ENCODE peak calls at places on chromosomes 7 and 10, in four cellular contexts. One of them, this sample, is unnamed.

GRCh38 chr7:34165466-34165865 is 260.1 kb downstream of the BMPER start:
- DNase-seq in SK-N-SH: no peak
- DNase-seq in GM12878: no peak
- DNase-seq in HCT116: no peak
- DNase-seq in this sample: no peak

GRCh38 chr10:15579605-15580004 is 140.1 kb downstream of the ITGA8 start:
- DNase-seq in SK-N-SH: no peak
- DNase-seq in GM12878: no peak
- DNase-seq in HCT116: no peak
- DNase-seq in this sample: no peak

GRCh38 chr10:63522129-63522687 is 1.0 kb downstream of the REEP3 start:
- DNase-seq in SK-N-SH: peak; percentile 45
- DNase-seq in GM12878: no peak
- DNase-seq in HCT116: no peak
- DNase-seq in this sample: no peak

GRCh38 chr10:106355450-106355849 is 809.1 kb downstream of the SORCS1 start:
- DNase-seq in SK-N-SH: peak; percentile 8
- DNase-seq in GM12878: no peak
- DNase-seq in HCT116: no peak
- DNase-seq in this sample: no peak

GRCh38 chr7:34107306-34107705 is 202.0 kb downstream of the BMPER start:
- DNase-seq in SK-N-SH: no peak
- DNase-seq in GM12878: no peak
- DNase-seq in HCT116: no peak
- DNase-seq in this sample: no peak

GRCh38 chr10:44194435-44194834 is 190.5 kb downstream of the CXCL12 start:
- DNase-seq in SK-N-SH: no peak
- DNase-seq in GM12878: no peak
- DNase-seq in HCT116: no peak
- DNase-seq in this sample: no peak

GRCh38 chr7:47596502-47597202 is 14.7 kb upstream of the TNS3 start:
- DNase-seq in SK-N-SH: no peak
- DNase-seq in GM12878: no peak
- DNase-seq in HCT116: no peak
- DNase-seq in this sample: no peak

GRCh38 chr7:26549281-26549943 is 257.8 kb downstream of the SNX10 start:
- DNase-seq in SK-N-SH: no peak
- DNase-seq in GM12878: no peak
- DNase-seq in HCT116: no peak
- DNase-seq in this sample: no peak

GRCh38 chr10:12377891-12378290 is 28.5 kb downstream of the CAMK1D start:
- DNase-seq in SK-N-SH: no peak
- DNase-seq in GM12878: no peak
- DNase-seq in HCT116: no peak
- DNase-seq in this sample: no peak

GRCh38 chr7:44769381-44770209 is 20.9 kb downstream of the ZMIZ2 start:
- DNase-seq in SK-N-SH: no peak
- DNase-seq in GM12878: peak; percentile 80
- DNase-seq in HCT116: no peak
- DNase-seq in this sample: no peak

GRCh38 chr7:41529831-41530230 is 173.1 kb downstream of the INHBA start:
- DNase-seq in SK-N-SH: no peak
- DNase-seq in GM12878: no peak
- DNase-seq in HCT116: no peak
- DNase-seq in this sample: no peak

GRCh38 chr7:139992353-139993054 is 70.2 kb downstream of the PARP12 start:
- DNase-seq in SK-N-SH: peak; percentile 65
- DNase-seq in GM12878: no peak
- DNase-seq in HCT116: no peak
- DNase-seq in this sample: no peak

GRCh38 chr7:48148311-48148710 is 22.9 kb upstream of the ABCA13 start:
- DNase-seq in SK-N-SH: no peak
- DNase-seq in GM12878: no peak
- DNase-seq in HCT116: no peak
- DNase-seq in this sample: no peak

GRCh38 chr10:48199580-48200377 is 74.7 kb downstream of the FRMPD2 start:
- DNase-seq in SK-N-SH: no peak
- DNase-seq in GM12878: no peak
- DNase-seq in HCT116: no peak
- DNase-seq in this sample: no peak

GRCh38 chr7:108358553-108358952 is 97.7 kb downstream of the NRCAM start:
- DNase-seq in SK-N-SH: peak; percentile 47
- DNase-seq in GM12878: no peak
- DNase-seq in HCT116: no peak
- DNase-seq in this sample: peak; percentile 54

GRCh38 chr7:151311294-151311864 is 30.2 kb upstream of the NUB1 start:
- DNase-seq in SK-N-SH: no peak
- DNase-seq in GM12878: no peak
- DNase-seq in HCT116: no peak
- DNase-seq in this sample: peak; percentile 65

GRCh38 chr7:127791790-127792189 is 139.8 kb downstream of the SND1 start:
- DNase-seq in SK-N-SH: no peak
- DNase-seq in GM12878: no peak
- DNase-seq in HCT116: no peak
- DNase-seq in this sample: no peak

GRCh38 chr7:32891046-32891799 is at the start of gene KBTBD2:
- DNase-seq in SK-N-SH: peak; percentile 92
- DNase-seq in GM12878: no peak
- DNase-seq in HCT116: peak; percentile 68
- DNase-seq in this sample: peak; percentile 65

GRCh38 chr10:43395571-43396060 is 13.4 kb downstream of the HNRNPF start:
- DNase-seq in SK-N-SH: peak; percentile 58
- DNase-seq in GM12878: no peak
- DNase-seq in HCT116: no peak
- DNase-seq in this sample: no peak

GRCh38 chr10:75201793-75202307 is 8.7 kb upstream of the VDAC2 start:
- DNase-seq in SK-N-SH: no peak
- DNase-seq in GM12878: no peak
- DNase-seq in HCT116: no peak
- DNase-seq in this sample: no peak

GRCh38 chr10:132061030-132061429 is 4.7 kb upstream of the JAKMIP3 start:
- DNase-seq in SK-N-SH: no peak
- DNase-seq in GM12878: no peak
- DNase-seq in HCT116: no peak
- DNase-seq in this sample: no peak

GRCh38 chr7:31521336-31522010 is 7.6 kb downstream of the ITPRID1 start:
- DNase-seq in SK-N-SH: no peak
- DNase-seq in GM12878: no peak
- DNase-seq in HCT116: no peak
- DNase-seq in this sample: no peak

GRCh38 chr7:91264924-91265681 is 870 bp downstream of the FZD1 start:
- DNase-seq in SK-N-SH: peak; percentile 84
- DNase-seq in GM12878: no peak
- DNase-seq in HCT116: no peak
- DNase-seq in this sample: peak; percentile 54

GRCh38 chr7:134885967-134886352 is 100.3 kb upstream of the AGBL3 start:
- DNase-seq in SK-N-SH: no peak
- DNase-seq in GM12878: no peak
- DNase-seq in HCT116: no peak
- DNase-seq in this sample: no peak

GRCh38 chr7:98398567-98399372 is 2.1 kb downstream of the BAIAP2L1 start:
- DNase-seq in SK-N-SH: no peak
- DNase-seq in GM12878: no peak
- DNase-seq in HCT116: no peak
- DNase-seq in this sample: no peak

GRCh38 chr7:128381161-128381821 is 19.8 kb upstream of the PRRT4 start:
- DNase-seq in SK-N-SH: peak; percentile 76
- DNase-seq in GM12878: no peak
- DNase-seq in HCT116: peak; percentile 33
- DNase-seq in this sample: no peak

GRCh38 chr10:24174014-24174413 is 34.9 kb upstream of the KIAA1217 start:
- DNase-seq in SK-N-SH: no peak
- DNase-seq in GM12878: no peak
- DNase-seq in HCT116: no peak
- DNase-seq in this sample: no peak

GRCh38 chr10:119493155-119493554 is 49.4 kb downstream of the RGS10 start:
- DNase-seq in SK-N-SH: no peak
- DNase-seq in GM12878: no peak
- DNase-seq in HCT116: no peak
- DNase-seq in this sample: no peak

GRCh38 chr10:110414563-110415309 is 83.0 kb upstream of the DUSP5 start:
- DNase-seq in SK-N-SH: no peak
- DNase-seq in GM12878: peak; percentile 99
- DNase-seq in HCT116: peak; percentile 98
- DNase-seq in this sample: no peak

GRCh38 chr7:47465191-47465590 is 116.7 kb downstream of the TNS3 start:
- DNase-seq in SK-N-SH: no peak
- DNase-seq in GM12878: no peak
- DNase-seq in HCT116: no peak
- DNase-seq in this sample: no peak

GRCh38 chr7:55128693-55129394 is 110.0 kb downstream of the EGFR start:
- DNase-seq in SK-N-SH: no peak
- DNase-seq in GM12878: no peak
- DNase-seq in HCT116: no peak
- DNase-seq in this sample: no peak

GRCh38 chr10:100186253-100186780 is 488 bp upstream of the ERLIN1 start:
- DNase-seq in SK-N-SH: peak; percentile 38
- DNase-seq in GM12878: peak; percentile 44
- DNase-seq in HCT116: no peak
- DNase-seq in this sample: peak; percentile 26

GRCh38 chr7:79930604-79931003 is 204.0 kb upstream of the GNAI1 start:
- DNase-seq in SK-N-SH: no peak
- DNase-seq in GM12878: no peak
- DNase-seq in HCT116: no peak
- DNase-seq in this sample: no peak
- TF ChIP-seq JUND in SK-N-SH: no peak
- TF ChIP-seq JUND in GM12878: no peak
- TF ChIP-seq JUND in HCT116: no peak
- TF ChIP-seq JUND in this sample: no peak

GRCh38 chr7:95905165-95905564 is 132.8 kb downstream of the DYNC1I1 start:
- DNase-seq in SK-N-SH: no peak
- DNase-seq in GM12878: no peak
- DNase-seq in HCT116: no peak
- DNase-seq in this sample: peak; percentile 13
- TF ChIP-seq JUND in SK-N-SH: no peak
- TF ChIP-seq JUND in GM12878: no peak
- TF ChIP-seq JUND in HCT116: no peak
- TF ChIP-seq JUND in this sample: no peak

GRCh38 chr10:116744849-116745248 is 2.5 kb upstream of the HSPA12A start:
- DNase-seq in SK-N-SH: no peak
- DNase-seq in GM12878: no peak
- DNase-seq in HCT116: no peak
- DNase-seq in this sample: no peak
- TF ChIP-seq JUND in SK-N-SH: no peak
- TF ChIP-seq JUND in GM12878: no peak
- TF ChIP-seq JUND in HCT116: no peak
- TF ChIP-seq JUND in this sample: no peak

DNA sequence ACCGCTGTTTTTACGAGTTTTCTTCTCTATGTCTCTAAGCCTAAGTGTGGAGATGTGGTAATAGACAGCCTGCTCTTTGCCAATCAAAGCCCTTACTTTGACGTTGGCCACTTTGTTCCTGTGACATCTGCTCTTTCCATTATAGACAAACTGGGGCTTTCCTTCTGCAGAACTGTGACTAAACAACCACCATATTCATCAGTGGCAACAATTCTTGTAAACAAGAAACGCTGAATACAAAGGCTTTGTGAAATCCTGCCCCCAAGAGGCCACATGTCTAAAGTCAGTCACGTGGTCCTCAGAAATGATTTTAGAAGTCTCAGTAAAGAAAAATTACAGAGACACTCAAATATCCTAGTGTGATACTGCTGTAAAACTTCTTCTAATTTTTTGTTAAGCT is 59.6 kb upstream of the CAPZA2 start:
- DNase-seq in SK-N-SH: peak; percentile 33
- DNase-seq in GM12878: no peak
- DNase-seq in HCT116: peak; percentile 63
- DNase-seq in this sample: no peak
- TF ChIP-seq JUND in SK-N-SH: no peak
- TF ChIP-seq JUND in GM12878: no peak
- TF ChIP-seq JUND in HCT116: peak; percentile 26
- TF ChIP-seq JUND in this sample: no peak

GRCh38 chr10:116101616-116102015 is 171.4 kb downstream of the GFRA1 start:
- DNase-seq in SK-N-SH: no peak
- DNase-seq in GM12878: no peak
- DNase-seq in HCT116: no peak
- DNase-seq in this sample: no peak

GRCh38 chr10:116096501-116096900 is 176.5 kb downstream of the GFRA1 start:
- DNase-seq in SK-N-SH: no peak
- DNase-seq in GM12878: no peak
- DNase-seq in HCT116: no peak
- DNase-seq in this sample: no peak

GRCh38 chr10:116098411-116099019 is 174.5 kb downstream of the GFRA1 start:
- DNase-seq in SK-N-SH: no peak
- DNase-seq in GM12878: no peak
- DNase-seq in HCT116: no peak
- DNase-seq in this sample: no peak

GRCh38 chr10:116097239-116097751 is 175.7 kb downstream of the GFRA1 start:
- DNase-seq in SK-N-SH: no peak
- DNase-seq in GM12878: no peak
- DNase-seq in HCT116: no peak
- DNase-seq in this sample: no peak

GRCh38 chr10:116099031-116099430 is 174.0 kb downstream of the GFRA1 start:
- DNase-seq in SK-N-SH: no peak
- DNase-seq in GM12878: no peak
- DNase-seq in HCT116: no peak
- DNase-seq in this sample: no peak
- TF ChIP-seq JUND in SK-N-SH: no peak
- TF ChIP-seq JUND in GM12878: no peak
- TF ChIP-seq JUND in HCT116: no peak
- TF ChIP-seq JUND in this sample: no peak

GRCh38 chr7:88328787-88329186 is 22.1 kb upstream of the STEAP4 start:
- DNase-seq in SK-N-SH: no peak
- DNase-seq in GM12878: no peak
- DNase-seq in HCT116: no peak
- DNase-seq in this sample: no peak
- TF ChIP-seq JUND in SK-N-SH: no peak
- TF ChIP-seq JUND in GM12878: no peak
- TF ChIP-seq JUND in HCT116: no peak
- TF ChIP-seq JUND in this sample: no peak

This sample was measured in T47D.